ENCODE peak calls at places on chromosome 19, in eight cellular contexts. One of them, this sample, is unnamed.

GRCh38 chr19:43469160-43469480 is 3.7 kb upstream of the LYPD3 start:
- DNase-seq in AG09319: no peak
- DNase-seq in CD8-positive, alpha-beta T cell: peak; percentile 31
- DNase-seq in AG10803: peak; percentile 47
- DNase-seq in psoas muscle: no peak
- DNase-seq in heart left ventricle: no peak
- DNase-seq in adrenal gland: no peak
- DNase-seq in RWPE1: no peak
- DNase-seq in this sample: no peak

GRCh38 chr19:3012522-3013260 is 16.4 kb downstream of the TLE2 start:
- DNase-seq in AG09319: no peak
- DNase-seq in CD8-positive, alpha-beta T cell: no peak
- DNase-seq in AG10803: no peak
- DNase-seq in psoas muscle: no peak
- DNase-seq in heart left ventricle: no peak
- DNase-seq in adrenal gland: no peak
- DNase-seq in RWPE1: no peak
- DNase-seq in this sample: no peak

GRCh38 chr19:5851302-5851701 is at the start of gene FUT3:
- DNase-seq in AG09319: no peak
- DNase-seq in CD8-positive, alpha-beta T cell: no peak
- DNase-seq in AG10803: no peak
- DNase-seq in psoas muscle: no peak
- DNase-seq in heart left ventricle: no peak
- DNase-seq in adrenal gland: no peak
- DNase-seq in RWPE1: peak; percentile 35
- DNase-seq in this sample: peak; percentile 82

GRCh38 chr19:18274303-18274775 is at the start of gene IQCN:
- DNase-seq in AG09319: no peak
- DNase-seq in CD8-positive, alpha-beta T cell: peak; percentile 56
- DNase-seq in AG10803: no peak
- DNase-seq in psoas muscle: no peak
- DNase-seq in heart left ventricle: no peak
- DNase-seq in adrenal gland: no peak
- DNase-seq in RWPE1: peak; percentile 50
- DNase-seq in this sample: peak; percentile 86

GRCh38 chr19:12656899-12657571 is 9.5 kb downstream of the MAN2B1 start:
- DNase-seq in AG09319: no peak
- DNase-seq in CD8-positive, alpha-beta T cell: no peak
- DNase-seq in AG10803: no peak
- DNase-seq in psoas muscle: no peak
- DNase-seq in heart left ventricle: no peak
- DNase-seq in adrenal gland: no peak
- DNase-seq in RWPE1: no peak
- DNase-seq in this sample: no peak

GRCh38 chr19:7918615-7919421 is 1.3 kb upstream of the SNAPC2 start:
- DNase-seq in AG09319: no peak
- DNase-seq in CD8-positive, alpha-beta T cell: no peak
- DNase-seq in AG10803: no peak
- DNase-seq in psoas muscle: no peak
- DNase-seq in heart left ventricle: peak; percentile 68
- DNase-seq in adrenal gland: no peak
- DNase-seq in RWPE1: no peak
- DNase-seq in this sample: no peak

GRCh38 chr19:13729859-13730258 is 34.5 kb upstream of the MRI1 start:
- DNase-seq in AG09319: no peak
- DNase-seq in CD8-positive, alpha-beta T cell: no peak
- DNase-seq in AG10803: peak; percentile 30
- DNase-seq in psoas muscle: no peak
- DNase-seq in heart left ventricle: no peak
- DNase-seq in adrenal gland: no peak
- DNase-seq in RWPE1: no peak
- DNase-seq in this sample: no peak

GRCh38 chr19:10450853-10451609 is 30.7 kb downstream of the PDE4A start:
- DNase-seq in AG09319: no peak
- DNase-seq in CD8-positive, alpha-beta T cell: no peak
- DNase-seq in AG10803: no peak
- DNase-seq in psoas muscle: no peak
- DNase-seq in heart left ventricle: no peak
- DNase-seq in adrenal gland: no peak
- DNase-seq in RWPE1: peak; percentile 59
- DNase-seq in this sample: peak; percentile 59

GRCh38 chr19:3071764-3072163 is 9.5 kb upstream of the TLE5 start:
- DNase-seq in AG09319: no peak
- DNase-seq in CD8-positive, alpha-beta T cell: no peak
- DNase-seq in AG10803: no peak
- DNase-seq in psoas muscle: no peak
- DNase-seq in heart left ventricle: no peak
- DNase-seq in adrenal gland: no peak
- DNase-seq in RWPE1: no peak
- DNase-seq in this sample: no peak

GRCh38 chr19:42352216-42352892 is 26.9 kb downstream of the MEGF8 start:
- DNase-seq in AG09319: no peak
- DNase-seq in CD8-positive, alpha-beta T cell: no peak
- DNase-seq in AG10803: peak; percentile 15
- DNase-seq in psoas muscle: no peak
- DNase-seq in heart left ventricle: no peak
- DNase-seq in adrenal gland: no peak
- DNase-seq in RWPE1: no peak
- DNase-seq in this sample: no peak

DNA sequence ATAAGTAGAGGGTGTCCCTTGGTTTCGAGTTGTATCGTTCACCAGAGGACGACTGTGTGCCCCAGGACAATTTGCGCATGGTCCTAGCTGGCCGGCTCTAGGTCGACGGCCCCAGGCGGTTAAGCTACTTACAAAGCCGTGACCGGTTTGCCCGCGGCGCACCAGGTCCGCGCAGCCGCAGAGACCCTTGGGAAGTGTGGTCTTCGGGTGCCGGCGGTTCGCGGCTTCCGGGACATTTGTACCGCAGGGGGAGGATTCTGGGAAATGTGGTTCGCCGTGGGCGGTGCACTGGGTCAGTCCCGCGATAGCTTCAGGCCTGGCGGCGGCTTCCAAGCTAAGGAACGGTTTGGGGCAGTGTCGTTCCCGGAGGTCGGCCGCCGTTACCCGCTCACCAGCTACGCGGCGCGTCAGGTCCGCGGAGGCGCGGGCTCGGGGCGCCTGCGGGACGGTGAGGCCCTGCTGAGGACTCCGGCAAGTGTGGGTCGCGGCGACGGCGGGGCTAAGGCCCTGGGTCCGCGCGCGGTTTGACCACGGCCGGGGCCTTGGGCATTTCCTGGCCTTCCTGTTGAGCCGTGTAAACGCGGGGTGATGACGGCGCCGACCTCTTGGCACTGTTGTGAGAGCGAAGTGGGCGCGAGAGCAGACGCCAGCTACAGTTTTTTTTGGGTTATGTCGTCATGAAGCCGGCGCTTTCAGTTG is at the start of gene ZNF302:
- DNase-seq in AG09319: peak; percentile 92
- DNase-seq in CD8-positive, alpha-beta T cell: peak; percentile 92
- DNase-seq in AG10803: peak; percentile 97
- DNase-seq in psoas muscle: peak; percentile 97
- DNase-seq in heart left ventricle: peak; percentile 98
- DNase-seq in adrenal gland: peak; percentile 95
- DNase-seq in RWPE1: peak; percentile 90
- DNase-seq in this sample: peak; percentile 97
- TF ChIP-seq CTCF in AG09319: no peak
- TF ChIP-seq CTCF in CD8-positive, alpha-beta T cell: no peak
- TF ChIP-seq CTCF in AG10803: no peak
- TF ChIP-seq CTCF in psoas muscle: no peak
- TF ChIP-seq CTCF in heart left ventricle: no peak
- TF ChIP-seq CTCF in adrenal gland: no peak
- TF ChIP-seq CTCF in RWPE1: no peak
- TF ChIP-seq CTCF in this sample: no peak

GRCh38 chr19:40703029-40703755 is 12.7 kb upstream of the NUMBL start:
- DNase-seq in AG09319: no peak
- DNase-seq in CD8-positive, alpha-beta T cell: no peak
- DNase-seq in AG10803: no peak
- DNase-seq in psoas muscle: no peak
- DNase-seq in heart left ventricle: no peak
- DNase-seq in adrenal gland: no peak
- DNase-seq in RWPE1: no peak
- DNase-seq in this sample: no peak

GRCh38 chr19:40701758-40702157 is 11.3 kb upstream of the NUMBL start:
- DNase-seq in AG09319: no peak
- DNase-seq in CD8-positive, alpha-beta T cell: no peak
- DNase-seq in AG10803: no peak
- DNase-seq in psoas muscle: no peak
- DNase-seq in heart left ventricle: no peak
- DNase-seq in adrenal gland: no peak
- DNase-seq in RWPE1: no peak
- DNase-seq in this sample: no peak

GRCh38 chr19:40700083-40700482 is 9.6 kb upstream of the NUMBL start:
- DNase-seq in AG09319: no peak
- DNase-seq in CD8-positive, alpha-beta T cell: no peak
- DNase-seq in AG10803: no peak
- DNase-seq in psoas muscle: no peak
- DNase-seq in heart left ventricle: no peak
- DNase-seq in adrenal gland: no peak
- DNase-seq in RWPE1: no peak
- DNase-seq in this sample: no peak

GRCh38 chr19:40704491-40705361 is 12.0 kb downstream of the COQ8B start:
- DNase-seq in AG09319: no peak
- DNase-seq in CD8-positive, alpha-beta T cell: no peak
- DNase-seq in AG10803: no peak
- DNase-seq in psoas muscle: no peak
- DNase-seq in heart left ventricle: no peak
- DNase-seq in adrenal gland: no peak
- DNase-seq in RWPE1: no peak
- DNase-seq in this sample: no peak

GRCh38 chr19:40702337-40703012 is 12.0 kb upstream of the NUMBL start:
- DNase-seq in AG09319: no peak
- DNase-seq in CD8-positive, alpha-beta T cell: no peak
- DNase-seq in AG10803: peak; percentile 29
- DNase-seq in psoas muscle: no peak
- DNase-seq in heart left ventricle: no peak
- DNase-seq in adrenal gland: no peak
- DNase-seq in RWPE1: no peak
- DNase-seq in this sample: no peak
- TF ChIP-seq CTCF in AG09319: peak; percentile 26
- TF ChIP-seq CTCF in CD8-positive, alpha-beta T cell: no peak
- TF ChIP-seq CTCF in AG10803: peak; percentile 57
- TF ChIP-seq CTCF in psoas muscle: no peak
- TF ChIP-seq CTCF in heart left ventricle: peak; percentile 47
- TF ChIP-seq CTCF in adrenal gland: peak; percentile 16
- TF ChIP-seq CTCF in RWPE1: no peak
- TF ChIP-seq CTCF in this sample: no peak

GRCh38 chr19:30403583-30403982 is 31.4 kb downstream of the ZNF536 start:
- DNase-seq in AG09319: no peak
- DNase-seq in CD8-positive, alpha-beta T cell: no peak
- DNase-seq in AG10803: no peak
- DNase-seq in psoas muscle: no peak
- DNase-seq in heart left ventricle: no peak
- DNase-seq in adrenal gland: no peak
- DNase-seq in RWPE1: no peak
- DNase-seq in this sample: no peak

GRCh38 chr19:30402790-30403189 is 30.6 kb downstream of the ZNF536 start:
- DNase-seq in AG09319: no peak
- DNase-seq in CD8-positive, alpha-beta T cell: no peak
- DNase-seq in AG10803: no peak
- DNase-seq in psoas muscle: no peak
- DNase-seq in heart left ventricle: no peak
- DNase-seq in adrenal gland: no peak
- DNase-seq in RWPE1: no peak
- DNase-seq in this sample: no peak

GRCh38 chr19:30408734-30409301 is 36.6 kb downstream of the ZNF536 start:
- DNase-seq in AG09319: no peak
- DNase-seq in CD8-positive, alpha-beta T cell: no peak
- DNase-seq in AG10803: no peak
- DNase-seq in psoas muscle: no peak
- DNase-seq in heart left ventricle: no peak
- DNase-seq in adrenal gland: no peak
- DNase-seq in RWPE1: no peak
- DNase-seq in this sample: no peak

GRCh38 chr19:30407310-30407709 is 35.1 kb downstream of the ZNF536 start:
- DNase-seq in AG09319: no peak
- DNase-seq in CD8-positive, alpha-beta T cell: no peak
- DNase-seq in AG10803: no peak
- DNase-seq in psoas muscle: no peak
- DNase-seq in heart left ventricle: no peak
- DNase-seq in adrenal gland: no peak
- DNase-seq in RWPE1: no peak
- DNase-seq in this sample: no peak

DNA sequence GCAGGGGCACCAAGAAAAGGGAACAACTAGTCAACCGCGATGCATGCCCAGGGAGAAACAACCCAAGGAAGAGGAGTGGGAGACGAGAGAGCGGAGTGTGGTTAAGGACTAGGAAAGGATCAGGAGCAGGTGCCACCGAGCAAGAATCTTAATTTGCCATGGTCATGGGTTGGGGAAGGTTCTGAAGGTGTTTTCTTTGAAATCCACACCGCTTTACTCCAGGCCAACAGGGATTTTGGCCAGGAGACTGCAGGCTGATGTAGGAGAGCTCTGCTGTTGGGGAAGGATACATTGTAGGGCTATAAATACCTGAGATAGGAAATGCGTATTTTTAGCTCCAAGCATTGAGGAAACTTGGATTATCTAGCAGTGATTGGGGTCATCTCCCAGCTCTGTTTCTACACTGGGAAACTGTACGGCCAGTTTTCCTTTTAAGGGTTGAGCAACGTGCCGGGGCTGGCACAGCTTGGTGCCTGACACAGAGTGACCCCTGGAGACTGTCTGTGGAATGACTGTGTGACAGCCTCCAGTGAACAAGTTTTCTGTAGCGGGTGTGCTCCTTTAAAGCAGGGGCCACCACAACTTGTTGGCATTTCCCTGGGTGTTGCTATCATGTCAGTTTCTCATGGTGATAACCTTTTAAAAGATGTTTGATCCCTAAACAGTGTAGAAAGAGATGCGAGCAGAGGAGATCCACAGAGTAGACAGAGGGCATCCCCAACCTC is 34.2 kb downstream of the ZNF536 start:
- DNase-seq in AG09319: no peak
- DNase-seq in CD8-positive, alpha-beta T cell: no peak
- DNase-seq in AG10803: peak; percentile 61
- DNase-seq in psoas muscle: no peak
- DNase-seq in heart left ventricle: no peak
- DNase-seq in adrenal gland: peak; percentile 45
- DNase-seq in RWPE1: no peak
- DNase-seq in this sample: no peak
- TF ChIP-seq CTCF in AG09319: peak; percentile 59
- TF ChIP-seq CTCF in CD8-positive, alpha-beta T cell: no peak
- TF ChIP-seq CTCF in AG10803: peak; percentile 76
- TF ChIP-seq CTCF in psoas muscle: peak; percentile 30
- TF ChIP-seq CTCF in heart left ventricle: peak; percentile 51
- TF ChIP-seq CTCF in adrenal gland: peak; percentile 70
- TF ChIP-seq CTCF in RWPE1: no peak
- TF ChIP-seq CTCF in this sample: peak; percentile 17

DNA sequence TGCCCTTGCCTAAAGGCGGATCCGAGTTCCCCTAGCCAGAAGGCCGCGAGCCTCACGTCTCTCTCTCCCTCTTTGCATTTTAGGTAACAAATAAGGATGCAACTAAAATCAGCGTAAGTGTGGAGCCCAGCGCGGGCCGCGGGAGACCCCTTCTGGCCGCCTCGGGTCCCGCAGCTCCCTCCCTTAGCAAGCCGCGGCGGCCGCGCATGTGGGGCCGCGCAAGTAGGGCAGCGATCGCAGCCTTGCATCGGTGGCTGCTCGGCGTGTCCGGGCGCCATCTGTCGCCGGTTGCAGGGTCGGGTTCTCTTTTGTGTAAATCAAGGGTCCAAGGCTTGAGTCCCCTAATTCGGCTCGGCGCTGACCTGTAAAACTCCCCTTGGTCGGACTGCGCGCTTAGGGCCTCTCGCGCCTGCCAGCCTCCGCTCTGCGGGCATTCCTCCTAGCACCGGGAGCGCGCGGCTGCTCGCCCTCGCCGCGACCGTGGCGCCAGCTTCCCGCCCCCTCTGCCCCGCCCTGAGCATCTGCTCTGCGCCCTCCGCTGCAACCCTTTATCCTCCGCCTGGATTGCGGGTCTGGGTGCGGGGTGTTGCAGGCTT is 2.7 kb downstream of the VSTM2B start:
- DNase-seq in AG09319: peak; percentile 20
- DNase-seq in CD8-positive, alpha-beta T cell: peak; percentile 46
- DNase-seq in AG10803: peak; percentile 61
- DNase-seq in psoas muscle: peak; percentile 44
- DNase-seq in heart left ventricle: peak; percentile 79
- DNase-seq in adrenal gland: peak; percentile 20
- DNase-seq in RWPE1: peak; percentile 55
- DNase-seq in this sample: peak; percentile 54
- TF ChIP-seq CTCF in AG09319: peak; percentile 81
- TF ChIP-seq CTCF in CD8-positive, alpha-beta T cell: no peak
- TF ChIP-seq CTCF in AG10803: peak; percentile 69
- TF ChIP-seq CTCF in psoas muscle: peak; percentile 55
- TF ChIP-seq CTCF in heart left ventricle: peak; percentile 72
- TF ChIP-seq CTCF in adrenal gland: peak; percentile 48
- TF ChIP-seq CTCF in RWPE1: peak; percentile 61
- TF ChIP-seq CTCF in this sample: no peak